ENCODE peak calls at places on chromosomes 5 and 9, in nine cellular contexts. F is tibial nerve, P is IMR-90, E is K562, Y is thoracic aorta, O is body of pancreas, X is suprapubic skin, K is uterus, D is HFF-Myc. C is an unnamed sample.

GRCh38 chr5:83197326-83197725 is 120.0 kb downstream of the XRCC4 start:
- DNase-seq in F (no peak), P (no peak), E (no peak), Y (no peak), O (no peak), X (no peak), K (no peak), D (no peak), C (no peak)

GRCh38 chr5:139417214-139417613 is 13.3 kb upstream of the SPATA24 start:
- DNase-seq in F (no peak), P (peak), E (no peak), Y (no peak), O (no peak), X (no peak), K (peak), D (no peak), C (no peak)

GRCh38 chr9:14525840-14526239 is 167.4 kb downstream of the ZDHHC21 start:
- DNase-seq in F (no peak), P (no peak), E (no peak), Y (no peak), O (no peak), X (no peak), K (no peak), D (no peak), C (no peak)

GRCh38 chr5:15798006-15798405 is 298.0 kb downstream of the FBXL7 start:
- DNase-seq in F (no peak), P (no peak), E (no peak), Y (no peak), O (no peak), X (no peak), K (no peak), D (no peak), C (no peak)

GRCh38 chr5:128534729-128535128 is 3.3 kb downstream of the FBN2 start:
- DNase-seq in F (no peak), P (peak), E (no peak), Y (no peak), O (no peak), X (no peak), K (no peak), D (peak), C (no peak)

GRCh38 chr5:63255609-63256008 is 677.0 kb downstream of the LRRC70 start:
- DNase-seq in F (no peak), P (no peak), E (no peak), Y (no peak), O (no peak), X (no peak), K (no peak), D (no peak), C (no peak)

GRCh38 chr5:178377583-178378270 is 145.1 kb upstream of the PHYKPL start:
- DNase-seq in F (no peak), P (no peak), E (no peak), Y (no peak), O (no peak), X (no peak), K (no peak), D (no peak), C (no peak)

GRCh38 chr9:21513431-21513830 is 31.3 kb upstream of the IFNE start:
- DNase-seq in F (no peak), P (peak), E (no peak), Y (no peak), O (no peak), X (no peak), K (no peak), D (no peak), C (no peak)

GRCh38 chr5:76074487-76074886 is 8.7 kb upstream of the SV2C start:
- DNase-seq in F (no peak), P (no peak), E (no peak), Y (no peak), O (no peak), X (no peak), K (no peak), D (no peak), C (no peak)

GRCh38 chr5:169942181-169942580 is 38.1 kb downstream of the INSYN2B start:
- DNase-seq in F (no peak), P (no peak), E (no peak), Y (no peak), O (no peak), X (no peak), K (no peak), D (no peak), C (peak)

GRCh38 chr9:14827805-14828204 is 82.4 kb downstream of the FREM1 start:
- DNase-seq in F (no peak), P (no peak), E (no peak), Y (no peak), O (no peak), X (no peak), K (no peak), D (no peak), C (no peak)

GRCh38 chr9:130523921-130524320 is 55.5 kb upstream of the FUBP3 start:
- DNase-seq in F (no peak), P (no peak), E (peak), Y (no peak), O (no peak), X (no peak), K (no peak), D (no peak), C (no peak)

GRCh38 chr9:9004844-9005243 is 1205.3 kb upstream of the DMAC1 start:
- DNase-seq in F (no peak), P (no peak), E (no peak), Y (no peak), O (no peak), X (no peak), K (no peak), D (no peak), C (no peak)

DNA sequence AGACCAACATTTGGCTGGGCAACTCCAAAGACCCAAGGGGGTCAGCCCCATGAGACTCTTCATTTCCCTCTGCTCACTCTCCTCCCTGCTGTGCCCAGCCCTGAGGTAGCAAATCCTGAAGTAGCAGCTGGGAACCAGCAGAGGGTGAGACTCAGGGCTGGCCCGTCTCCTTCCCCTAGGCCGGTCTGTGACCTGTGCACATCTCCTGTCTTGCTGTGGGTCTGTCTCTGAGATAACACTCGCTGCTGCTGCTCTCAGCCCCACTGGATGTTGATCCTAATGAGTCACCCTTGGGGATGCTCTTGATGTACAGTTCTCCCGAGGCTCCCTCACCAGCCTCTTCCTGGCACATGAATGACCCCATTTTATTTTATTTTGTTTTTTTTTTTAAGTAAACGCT is 7.3 kb upstream of the OR2V1 start:
- DNase-seq in F (no peak), P (no peak), E (no peak), Y (no peak), O (no peak), X (no peak), K (no peak), D (no peak), C (no peak)
- TF ChIP-seq CTCF in F (no peak), P (no peak), E (peak), Y (no peak), O (no peak), X (no peak), K (no peak), D (no peak), C (no peak)

DNA sequence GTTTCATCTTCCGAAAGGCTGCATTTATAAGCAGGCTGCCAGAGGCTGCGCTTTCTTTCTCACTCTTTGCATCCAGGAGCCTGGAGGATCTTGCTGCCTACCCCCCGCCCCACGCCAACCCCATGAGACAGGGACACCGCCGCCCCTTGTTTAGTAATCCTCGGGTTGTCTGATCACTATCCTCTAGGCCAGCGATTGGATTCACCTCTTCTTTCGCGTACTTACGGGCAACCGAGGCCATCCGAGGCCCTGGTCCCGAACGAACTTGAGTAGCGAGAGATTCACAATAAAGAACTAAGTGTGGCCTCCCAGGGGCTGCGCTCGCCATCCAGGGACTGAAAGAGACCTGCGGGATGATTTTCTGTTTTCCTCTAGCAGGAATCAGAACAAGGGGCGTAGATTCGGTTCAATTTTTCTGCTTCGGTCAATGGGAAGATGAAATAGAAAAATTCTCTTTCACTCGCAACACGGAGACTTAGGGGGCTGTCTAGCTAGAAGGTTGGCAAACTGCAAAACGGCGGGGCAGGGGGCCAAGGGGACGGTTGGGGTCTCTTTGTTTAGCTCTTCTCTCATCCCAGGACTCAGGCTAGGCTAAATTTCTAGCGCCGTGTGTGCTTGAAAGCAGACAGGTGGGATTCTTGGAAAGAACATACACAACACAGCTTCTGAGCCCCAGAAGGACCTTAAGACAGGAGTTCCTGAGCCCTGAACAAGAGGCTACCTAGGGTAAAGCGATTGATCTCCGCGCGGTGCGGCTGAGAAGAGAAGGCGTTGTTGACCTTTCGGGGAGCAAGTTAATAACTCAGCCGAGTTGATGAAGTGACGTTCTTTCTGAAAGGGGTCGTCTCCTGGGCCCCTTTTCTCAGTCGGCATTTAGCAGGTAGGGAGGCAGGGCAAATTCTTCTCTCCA is 5.8 kb upstream of the ISL1 start:
- DNase-seq in F (no peak), P (no peak), E (no peak), Y (no peak), O (no peak), X (no peak), K (no peak), D (no peak), C (no peak)
- H3K4me3 ChIP-seq in F (no peak), P (no peak), E (no peak), Y (no peak), O (no peak), X (no peak), K (no peak), D (no peak), C (no peak)

DNA sequence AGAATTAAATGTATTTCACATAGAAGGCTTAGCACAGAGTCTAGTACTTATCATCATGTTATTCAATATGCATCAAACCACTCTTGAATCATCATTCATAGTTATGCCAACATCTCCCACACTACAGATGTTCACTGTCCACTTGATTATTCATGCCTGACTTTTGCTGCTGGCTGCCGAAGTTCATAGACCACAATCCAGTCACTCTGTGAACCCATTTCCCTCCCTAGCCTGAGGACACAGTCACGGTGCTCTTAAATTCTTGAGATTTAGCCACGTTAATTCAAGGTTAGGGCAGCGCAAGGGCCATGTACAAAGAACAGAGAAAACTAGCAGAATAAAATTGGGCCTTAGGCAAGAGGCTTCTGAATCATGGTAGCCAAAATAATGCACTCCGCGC is 32.4 kb downstream of the ABCA1 start:
- DNase-seq in F (no peak), P (peak), E (no peak), Y (no peak), O (no peak), X (no peak), K (no peak), D (peak), C (no peak)
- TF ChIP-seq CTCF in F (no peak), P (no peak), E (no peak), Y (no peak), O (no peak), X (no peak), K (no peak), D (no peak), C (no peak)

GRCh38 chr9:120663380-120663779 is 50.9 kb downstream of the MEGF9 start:
- DNase-seq in F (no peak), P (no peak), E (no peak), Y (no peak), O (no peak), X (no peak), K (no peak), D (no peak), C (no peak)
- H3K4me3 ChIP-seq in F (no peak), P (no peak), E (no peak), Y (no peak), O (no peak), X (no peak), K (no peak), D (no peak), C (no peak)